ENCODE peak calls at places on chromosomes 3 and 15, in five cellular contexts. W is endothelial cell of umbilical vein, X is NCI-H446 treated with DMSO at 0.1 percent for 48 hours, T is GM13976, U is GM10248. N is an unnamed sample.

GRCh38 chr3:73580343-73580742 is 44.4 kb downstream of the PDZRN3 start:
- DNase-seq in T (no peak), U (no peak), W (no peak), X (no peak), N (no peak)

GRCh38 chr3:60114191-60114590 is 1064.4 kb upstream of the CFAP20DC start:
- DNase-seq in W (no peak), X (no peak), T (no peak), U (no peak), N (no peak)

GRCh38 chr3:13420051-13420816 is at the start of gene NUP210:
- DNase-seq in X (no peak), W (no peak), U (peak), T (peak), N (no peak)

GRCh38 chr15:77415450-77416448 is 4.2 kb downstream of the PEAK1 start:
- DNase-seq in T (no peak), W (peak), X (no peak), U (no peak), N (no peak)

GRCh38 chr3:50336452-50337174 is 4.0 kb downstream of the RASSF1 start:
- DNase-seq in U (no peak), X (no peak), W (peak), T (no peak), N (no peak)

GRCh38 chr15:68652141-68652540 is 73.3 kb downstream of the CORO2B start:
- DNase-seq in T (no peak), U (no peak), X (no peak), W (no peak), N (peak)

GRCh38 chr3:126540342-126540849 is 16.4 kb downstream of the CHST13 start:
- DNase-seq in T (no peak), W (peak), X (peak), U (no peak), N (no peak)

GRCh38 chr3:186496016-186496415 is 48.2 kb downstream of the CRYGS start:
- DNase-seq in U (no peak), W (no peak), T (no peak), X (no peak), N (peak)

GRCh38 chr3:126035362-126036050 is 48.4 kb downstream of the SLC41A3 start:
- DNase-seq in T (no peak), W (no peak), U (no peak), X (peak), N (no peak)

GRCh38 chr3:108493862-108494261 is 16.5 kb downstream of the MYH15 start:
- DNase-seq in W (no peak), U (no peak), X (peak), T (no peak), N (peak)

GRCh38 chr3:171986755-171987535 is 52.4 kb upstream of the FNDC3B start:
- DNase-seq in W (no peak), T (no peak), X (no peak), U (no peak), N (no peak)

GRCh38 chr3:48623851-48624547 is 2.4 kb upstream of the TMEM89 start:
- DNase-seq in X (no peak), U (no peak), W (no peak), T (no peak), N (no peak)

GRCh38 chr15:48052871-48053383 is 67.9 kb upstream of the SLC24A5 start:
- DNase-seq in W (no peak), X (no peak), U (no peak), T (no peak), N (no peak)

GRCh38 chr15:58139631-58140522 is 1.7 kb downstream of the AQP9 start:
- DNase-seq in X (no peak), W (no peak), U (no peak), T (no peak), N (no peak)

GRCh38 chr3:100216713-100217112 is 44.1 kb upstream of the TBC1D23 start:
- DNase-seq in W (no peak), X (no peak), T (no peak), U (no peak), N (no peak)

GRCh38 chr3:179991104-179991503 is 45.6 kb downstream of the PEX5L start:
- DNase-seq in U (no peak), W (no peak), T (no peak), X (no peak), N (no peak)

GRCh38 chr15:89457086-89457485 is 39.3 kb downstream of the RHCG start:
- DNase-seq in W (no peak), X (no peak), U (no peak), T (no peak), N (no peak)

GRCh38 chr3:54122046-54122801 is at the start of gene CACNA2D3:
- DNase-seq in W (no peak), X (no peak), T (peak), U (no peak), N (no peak)

GRCh38 chr3:127770671-127771370 is 51.5 kb downstream of the MGLL start:
- DNase-seq in T (no peak), X (no peak), W (no peak), U (no peak), N (no peak)

GRCh38 chr15:60000113-60000823 is 3.8 kb upstream of the FOXB1 start:
- DNase-seq in W (no peak), T (no peak), U (peak), X (no peak), N (no peak)

GRCh38 chr3:16885588-16885903 is 791 bp downstream of the PLCL2 start:
- DNase-seq in T (no peak), U (no peak), X (no peak), W (no peak), N (no peak)

GRCh38 chr3:150249776-150250175 is 158.3 kb upstream of the TSC22D2 start:
- DNase-seq in W (no peak), X (peak), U (no peak), T (no peak), N (peak)

GRCh38 chr3:103048371-103048722 is 613.5 kb downstream of the ZPLD1 start:
- DNase-seq in T (no peak), U (no peak), W (no peak), X (no peak), N (no peak)

GRCh38 chr3:111695584-111696213 is 100.6 kb upstream of the ZBED2 start:
- DNase-seq in W (peak), U (no peak), X (no peak), T (no peak), N (no peak)

GRCh38 chr3:140341817-140342403 is 336.0 kb upstream of the TRIM42 start:
- DNase-seq in X (no peak), W (no peak), U (no peak), T (no peak), N (no peak)

GRCh38 chr3:42980909-42981308 is 1.8 kb downstream of the GASK1A start:
- DNase-seq in W (no peak), T (no peak), U (no peak), X (no peak), N (no peak)

GRCh38 chr15:98900382-98900781 is 107.2 kb downstream of the PGPEP1L start:
- DNase-seq in T (no peak), U (no peak), X (no peak), W (no peak), N (no peak)

GRCh38 chr3:10709110-10709781 is 106.8 kb upstream of the SLC6A11 start:
- DNase-seq in U (no peak), X (no peak), T (no peak), W (no peak), N (no peak)

N was measured in NCI-H1694.